ENCODE peak calls at places on chromosomes 5 and 9, in seven cellular contexts. X is coronary artery; B is pancreas; Y is GM12864; F is stimulated activated CD8-positive, alpha-beta memory T cell treated with anti-CD3 and anti-CD28 coated beads, Interleukin-7, amount 100 ng/mL, for 24 hours; O is A172; K is adrenal gland. W is an unnamed sample.

GRCh38 chr9:9003184-9003583 is 1203.6 kb upstream of the DMAC1 start:
- DNase-seq in K (peak; percentile 40), X (no peak), Y (no peak), F (no peak), B (no peak), O (no peak), W (no peak)

GRCh38 chr5:168796840-168797548 is 217.8 kb upstream of the PANK3 start:
- DNase-seq in F (no peak), O (no peak), X (no peak), Y (no peak), K (no peak), B (no peak), W (no peak)

GRCh38 chr9:19665146-19665863 is 123.5 kb downstream of the SLC24A2 start:
- DNase-seq in X (no peak), B (no peak), Y (peak; percentile 12), F (no peak), K (no peak), O (no peak), W (peak; percentile 26)

GRCh38 chr5:76426391-76426802 is 23.3 kb downstream of the IQGAP2 start:
- DNase-seq in Y (no peak), X (no peak), F (no peak), B (no peak), O (no peak), K (no peak), W (no peak)

GRCh38 chr5:136814621-136815378 is 449.5 kb upstream of the TRPC7 start:
- DNase-seq in K (no peak), O (no peak), F (no peak), X (no peak), Y (no peak), B (no peak), W (no peak)

GRCh38 chr5:60299944-60300343 is 400.0 kb downstream of the DEPDC1B start:
- DNase-seq in O (no peak), F (no peak), K (no peak), B (no peak), X (no peak), Y (no peak), W (no peak)

GRCh38 chr5:135220394-135221186 is 178.4 kb downstream of the MACROH2A1 start:
- DNase-seq in B (no peak), K (peak; percentile 9), X (peak; percentile 45), F (no peak), Y (no peak), O (no peak), W (no peak)

GRCh38 chr5:150595466-150596031 is 44.9 kb upstream of the SYNPO start:
- DNase-seq in K (no peak), Y (no peak), B (no peak), O (no peak), X (no peak), F (no peak), W (no peak)

GRCh38 chr5:162512935-162513575 is 445.5 kb downstream of the GABRG2 start:
- DNase-seq in X (no peak), F (no peak), B (no peak), Y (no peak), O (peak; percentile 27), K (no peak), W (no peak)

GRCh38 chr9:126304946-126305370 is 21.7 kb upstream of the MVB12B start:
- DNase-seq in B (no peak), K (no peak), F (no peak), X (no peak), Y (no peak), O (no peak), W (no peak)

GRCh38 chr9:116549061-116549664 is 137.9 kb upstream of the TRIM32 start:
- DNase-seq in K (peak; percentile 82), O (peak; percentile 91), X (peak; percentile 85), Y (no peak), F (no peak), B (peak; percentile 24), W (no peak)

GRCh38 chr5:161442471-161442870 is 104.1 kb downstream of the GABRB2 start:
- DNase-seq in Y (no peak), X (no peak), B (no peak), O (no peak), F (no peak), K (no peak), W (no peak)

GRCh38 chr5:32642276-32643002 is 57.1 kb downstream of the SUB1 start:
- DNase-seq in X (no peak), B (no peak), O (peak; percentile 53), Y (no peak), K (no peak), F (no peak), W (no peak)

GRCh38 chr9:121906074-121906520 is 187.0 kb downstream of the TTLL11 start:
- DNase-seq in X (peak; percentile 5), Y (no peak), B (no peak), O (no peak), F (no peak), K (no peak), W (no peak)

GRCh38 chr9:105503873-105504272 is 54.1 kb upstream of the FKTN start:
- DNase-seq in K (no peak), O (peak; percentile 14), Y (no peak), F (no peak), B (no peak), X (no peak), W (peak; percentile 52)

GRCh38 chr5:113243349-113243664 is 191.5 kb downstream of the TSSK1B start:
- DNase-seq in B (no peak), Y (no peak), K (no peak), X (no peak), O (no peak), F (no peak), W (no peak)

GRCh38 chr5:153520952-153521351 is 30.5 kb downstream of the GRIA1 start:
- DNase-seq in O (no peak), B (no peak), K (no peak), F (no peak), Y (no peak), X (no peak), W (no peak)

GRCh38 chr5:42991477-42992034 is 48.6 kb downstream of the ANXA2R start:
- DNase-seq in Y (no peak), B (no peak), X (no peak), F (no peak), K (no peak), O (no peak), W (no peak)

GRCh38 chr5:6496636-6497035 is 48.0 kb downstream of the UBE2QL1 start:
- DNase-seq in O (no peak), X (no peak), Y (no peak), F (no peak), K (no peak), B (no peak), W (no peak)

GRCh38 chr9:136346157-136346481 is 17.4 kb downstream of the DNLZ start:
- DNase-seq in X (no peak), B (no peak), Y (no peak), O (no peak), K (no peak), F (no peak), W (no peak)

GRCh38 chr5:127425037-127425436 is 92.4 kb upstream of the PRRC1 start:
- DNase-seq in K (no peak), O (no peak), F (no peak), Y (no peak), B (no peak), X (no peak), W (no peak)

GRCh38 chr5:126031989-126032716 is 391.1 kb upstream of the GRAMD2B start:
- DNase-seq in B (no peak), X (no peak), O (peak; percentile 56), K (no peak), F (no peak), Y (no peak), W (no peak)

GRCh38 chr5:150130493-150130922 is 25.1 kb downstream of the PDGFRB start:
- DNase-seq in X (no peak), K (no peak), Y (no peak), O (no peak), F (no peak), B (no peak), W (no peak)

GRCh38 chr5:32298056-32298420 is 14.7 kb downstream of the MTMR12 start:
- DNase-seq in K (no peak), X (no peak), Y (no peak), O (no peak), B (no peak), F (no peak), W (no peak)

GRCh38 chr5:8844847-8845246 is 701.0 kb downstream of the SEMA5A start:
- DNase-seq in B (no peak), F (no peak), X (no peak), Y (no peak), O (no peak), K (no peak), W (no peak)

GRCh38 chr5:56676091-56676768 is 139.1 kb upstream of the MAP3K1 start:
- DNase-seq in Y (no peak), B (no peak), X (no peak), K (no peak), F (no peak), O (no peak), W (no peak)

GRCh38 chr5:148457183-148457620 is 73.4 kb downstream of the FBXO38 start:
- DNase-seq in O (no peak), K (no peak), F (no peak), Y (no peak), X (no peak), B (no peak), W (no peak)

GRCh38 chr5:137078171-137078665 is 420.9 kb downstream of the SPOCK1 start:
- DNase-seq in O (peak; percentile 97), B (no peak), Y (no peak), K (no peak), F (no peak), X (peak; percentile 65), W (no peak)

GRCh38 chr5:115648072-115648471 is 22.2 kb upstream of the TMED7 start:
- DNase-seq in O (no peak), X (no peak), K (no peak), B (no peak), F (no peak), Y (no peak), W (no peak)

GRCh38 chr5:136396886-136397285 is 31.5 kb upstream of the TRPC7 start:
- DNase-seq in B (no peak), Y (no peak), O (no peak), K (no peak), F (no peak), X (no peak), W (no peak)

GRCh38 chr5:109914906-109915305 is 225.2 kb downstream of the MAN2A1 start:
- DNase-seq in K (no peak), F (no peak), Y (no peak), X (no peak), O (no peak), B (no peak), W (no peak)

GRCh38 chr9:86706391-86706790 is 240.9 kb downstream of the GAS1 start:
- DNase-seq in Y (no peak), F (no peak), B (no peak), X (no peak), K (no peak), O (peak; percentile 24), W (no peak)

GRCh38 chr5:54514269-54514668 is 3.3 kb upstream of the SNX18 start:
- DNase-seq in O (no peak), Y (no peak), X (no peak), B (no peak), K (no peak), F (no peak), W (no peak)

GRCh38 chr9:135772056-135773042 is 70.4 kb downstream of the KCNT1 start:
- DNase-seq in B (no peak), F (no peak), Y (no peak), K (no peak), X (no peak), O (no peak), W (no peak)

GRCh38 chr9:137612741-137613142 is 6.1 kb upstream of the EHMT1 start:
- DNase-seq in X (no peak), O (no peak), K (no peak), F (no peak), B (no peak), Y (no peak), W (no peak)

GRCh38 chr9:135575995-135576631 is 14.6 kb downstream of the PAEP start:
- DNase-seq in Y (no peak), B (no peak), F (no peak), O (no peak), X (no peak), K (no peak), W (no peak)

GRCh38 chr9:131393622-131394463 is at the start of gene PRRC2B:
- DNase-seq in X (peak; percentile 86), O (no peak), F (peak; percentile 66), K (peak; percentile 90), Y (no peak), B (peak; percentile 82), W (no peak)

GRCh38 chr5:157265714-157266285 is at the start of gene CYFIP2:
- DNase-seq in O (peak; percentile 10), X (no peak), K (peak; percentile 57), F (no peak), Y (no peak), B (peak; percentile 44), W (no peak)